ENCODE peak calls at places on chromosomes 3 and 15, in eight cellular contexts. One of them, this sample, is unnamed. For H3K4me1, the result is how much of the 10 kb centered on the place peaks cover.

GRCh38 chr3:39107874-39108308 is 411 bp downstream of the TTC21A start:
- DNase-seq in SK-N-SH: no peak
- DNase-seq in kidney: no peak
- DNase-seq in sigmoid colon: no peak
- DNase-seq in lower lobe of right lung: no peak
- DNase-seq in upper lobe of right lung: no peak
- DNase-seq in CD4-positive, alpha-beta memory T cell: peak
- DNase-seq in HCT116: no peak
- DNase-seq in this sample: no peak

GRCh38 chr15:25501828-25502446 is 63.1 kb upstream of the UBE3A start:
- DNase-seq in SK-N-SH: peak
- DNase-seq in kidney: no peak
- DNase-seq in sigmoid colon: no peak
- DNase-seq in lower lobe of right lung: no peak
- DNase-seq in upper lobe of right lung: no peak
- DNase-seq in CD4-positive, alpha-beta memory T cell: peak
- DNase-seq in HCT116: peak
- DNase-seq in this sample: no peak

GRCh38 chr15:63986751-63987341 is 59.4 kb downstream of the DAPK2 start:
- DNase-seq in SK-N-SH: no peak
- DNase-seq in kidney: no peak
- DNase-seq in sigmoid colon: no peak
- DNase-seq in lower lobe of right lung: peak
- DNase-seq in upper lobe of right lung: no peak
- DNase-seq in CD4-positive, alpha-beta memory T cell: no peak
- DNase-seq in HCT116: no peak
- DNase-seq in this sample: peak

GRCh38 chr3:66053009-66053782 is 14.5 kb upstream of the MAGI1 start:
- DNase-seq in SK-N-SH: no peak
- DNase-seq in kidney: no peak
- DNase-seq in sigmoid colon: no peak
- DNase-seq in lower lobe of right lung: peak
- DNase-seq in upper lobe of right lung: no peak
- DNase-seq in CD4-positive, alpha-beta memory T cell: no peak
- DNase-seq in HCT116: no peak
- DNase-seq in this sample: no peak

GRCh38 chr3:77539014-77539413 is 499.1 kb downstream of the ROBO2 start:
- DNase-seq in SK-N-SH: no peak
- DNase-seq in kidney: no peak
- DNase-seq in sigmoid colon: no peak
- DNase-seq in lower lobe of right lung: no peak
- DNase-seq in upper lobe of right lung: no peak
- DNase-seq in CD4-positive, alpha-beta memory T cell: no peak
- DNase-seq in HCT116: no peak
- DNase-seq in this sample: no peak

GRCh38 chr15:98288091-98288590 is 327.6 kb downstream of the ARRDC4 start:
- DNase-seq in SK-N-SH: no peak
- DNase-seq in kidney: no peak
- DNase-seq in sigmoid colon: no peak
- DNase-seq in lower lobe of right lung: no peak
- DNase-seq in upper lobe of right lung: no peak
- DNase-seq in CD4-positive, alpha-beta memory T cell: no peak
- DNase-seq in HCT116: no peak
- DNase-seq in this sample: no peak

GRCh38 chr3:155491696-155492095 is 198.2 kb upstream of the STRIT1 start:
- DNase-seq in SK-N-SH: no peak
- DNase-seq in kidney: no peak
- DNase-seq in sigmoid colon: no peak
- DNase-seq in lower lobe of right lung: no peak
- DNase-seq in upper lobe of right lung: no peak
- DNase-seq in CD4-positive, alpha-beta memory T cell: no peak
- DNase-seq in HCT116: no peak
- DNase-seq in this sample: no peak

GRCh38 chr3:144127700-144128099 is 156.1 kb downstream of the DIPK2A start:
- DNase-seq in SK-N-SH: no peak
- DNase-seq in kidney: no peak
- DNase-seq in sigmoid colon: no peak
- DNase-seq in lower lobe of right lung: no peak
- DNase-seq in upper lobe of right lung: no peak
- DNase-seq in CD4-positive, alpha-beta memory T cell: no peak
- DNase-seq in HCT116: no peak
- DNase-seq in this sample: no peak

GRCh38 chr3:154602241-154602640 is 172.3 kb upstream of the GPR149 start:
- DNase-seq in SK-N-SH: no peak
- DNase-seq in kidney: no peak
- DNase-seq in sigmoid colon: no peak
- DNase-seq in lower lobe of right lung: no peak
- DNase-seq in upper lobe of right lung: no peak
- DNase-seq in CD4-positive, alpha-beta memory T cell: no peak
- DNase-seq in HCT116: no peak
- DNase-seq in this sample: no peak

GRCh38 chr3:127287840-127288239 is at the start of gene PRR20G:
- DNase-seq in SK-N-SH: no peak
- DNase-seq in kidney: no peak
- DNase-seq in sigmoid colon: no peak
- DNase-seq in lower lobe of right lung: no peak
- DNase-seq in upper lobe of right lung: no peak
- DNase-seq in CD4-positive, alpha-beta memory T cell: no peak
- DNase-seq in HCT116: no peak
- DNase-seq in this sample: no peak

GRCh38 chr3:23650371-23651140 is 155.2 kb upstream of the UBE2E1 start:
- DNase-seq in SK-N-SH: no peak
- DNase-seq in kidney: no peak
- DNase-seq in sigmoid colon: no peak
- DNase-seq in lower lobe of right lung: no peak
- DNase-seq in upper lobe of right lung: no peak
- DNase-seq in CD4-positive, alpha-beta memory T cell: no peak
- DNase-seq in HCT116: no peak
- DNase-seq in this sample: no peak

GRCh38 chr3:178637802-178638201 is 101.6 kb downstream of the KCNMB2 start:
- DNase-seq in SK-N-SH: no peak
- DNase-seq in kidney: no peak
- DNase-seq in sigmoid colon: no peak
- DNase-seq in lower lobe of right lung: no peak
- DNase-seq in upper lobe of right lung: no peak
- DNase-seq in CD4-positive, alpha-beta memory T cell: no peak
- DNase-seq in HCT116: no peak
- DNase-seq in this sample: no peak

GRCh38 chr3:27220166-27220565 is 149.0 kb downstream of the NEK10 start:
- DNase-seq in SK-N-SH: no peak
- DNase-seq in kidney: no peak
- DNase-seq in sigmoid colon: no peak
- DNase-seq in lower lobe of right lung: no peak
- DNase-seq in upper lobe of right lung: no peak
- DNase-seq in CD4-positive, alpha-beta memory T cell: no peak
- DNase-seq in HCT116: no peak
- DNase-seq in this sample: no peak

GRCh38 chr3:4826237-4827100 is 152.8 kb upstream of the BHLHE40 start:
- DNase-seq in SK-N-SH: no peak
- DNase-seq in kidney: peak
- DNase-seq in sigmoid colon: peak
- DNase-seq in lower lobe of right lung: peak
- DNase-seq in upper lobe of right lung: peak
- DNase-seq in CD4-positive, alpha-beta memory T cell: no peak
- DNase-seq in HCT116: no peak
- DNase-seq in this sample: peak

GRCh38 chr15:25345943-25346342 is 92.9 kb downstream of the UBE3A start:
- DNase-seq in SK-N-SH: peak
- DNase-seq in kidney: no peak
- DNase-seq in sigmoid colon: peak
- DNase-seq in lower lobe of right lung: no peak
- DNase-seq in upper lobe of right lung: no peak
- DNase-seq in CD4-positive, alpha-beta memory T cell: no peak
- DNase-seq in HCT116: no peak
- DNase-seq in this sample: no peak

GRCh38 chr3:41956574-41956973 is 5.3 kb downstream of the ULK4 start:
- DNase-seq in SK-N-SH: no peak
- DNase-seq in kidney: no peak
- DNase-seq in sigmoid colon: no peak
- DNase-seq in lower lobe of right lung: no peak
- DNase-seq in upper lobe of right lung: no peak
- DNase-seq in CD4-positive, alpha-beta memory T cell: no peak
- DNase-seq in HCT116: no peak
- DNase-seq in this sample: no peak

GRCh38 chr3:72160351-72160750 is 375.4 kb upstream of the PROK2 start:
- DNase-seq in SK-N-SH: no peak
- DNase-seq in kidney: no peak
- DNase-seq in sigmoid colon: no peak
- DNase-seq in lower lobe of right lung: no peak
- DNase-seq in upper lobe of right lung: no peak
- DNase-seq in CD4-positive, alpha-beta memory T cell: no peak
- DNase-seq in HCT116: no peak
- DNase-seq in this sample: no peak
- H3K4me1 ChIP-seq in SK-N-SH: under half
- H3K4me1 ChIP-seq in kidney: under half
- H3K4me1 ChIP-seq in sigmoid colon: under half
- H3K4me1 ChIP-seq in lower lobe of right lung: under half
- H3K4me1 ChIP-seq in upper lobe of right lung: under half
- H3K4me1 ChIP-seq in CD4-positive, alpha-beta memory T cell: under half
- H3K4me1 ChIP-seq in HCT116: under half
- H3K4me1 ChIP-seq in this sample: under half

DNA sequence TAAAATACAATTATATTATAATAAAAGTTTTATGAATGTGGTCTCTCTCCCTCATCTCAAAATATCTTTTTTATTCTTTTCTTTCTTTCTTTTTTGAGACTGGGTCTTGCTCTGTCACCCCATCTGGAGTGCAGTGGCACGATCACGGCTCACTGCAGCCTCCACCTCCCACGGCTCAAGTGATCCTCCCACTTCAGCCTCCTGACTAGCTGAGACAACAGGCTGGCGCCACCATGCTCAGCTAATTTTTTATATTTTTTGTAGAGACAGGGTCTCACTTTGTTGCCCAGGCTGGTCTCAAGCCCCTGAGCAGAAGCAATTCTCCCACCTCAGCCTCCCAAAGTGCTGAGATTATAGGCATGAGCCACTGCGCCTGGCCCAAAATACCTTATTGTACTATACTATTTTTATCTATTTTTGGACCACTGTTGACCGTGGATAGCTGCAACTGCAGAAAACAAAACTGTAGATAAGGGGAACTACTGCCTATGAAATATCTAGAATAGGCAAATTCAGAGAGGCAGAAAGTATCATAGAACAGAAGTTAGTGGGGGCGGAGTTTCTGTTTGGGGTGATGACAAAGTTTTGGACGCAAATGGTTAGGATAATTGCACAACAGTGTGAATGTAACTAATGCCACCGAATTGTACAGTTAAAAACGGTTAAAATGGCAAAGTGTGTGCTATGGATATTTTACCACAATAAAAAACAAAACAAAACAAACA is 66.6 kb downstream of the SLC12A8 start:
- DNase-seq in SK-N-SH: no peak
- DNase-seq in kidney: no peak
- DNase-seq in sigmoid colon: peak
- DNase-seq in lower lobe of right lung: no peak
- DNase-seq in upper lobe of right lung: no peak
- DNase-seq in CD4-positive, alpha-beta memory T cell: no peak
- DNase-seq in HCT116: no peak
- DNase-seq in this sample: no peak
- H3K4me3 ChIP-seq in SK-N-SH: no peak
- H3K4me3 ChIP-seq in kidney: no peak
- H3K4me3 ChIP-seq in sigmoid colon: no peak
- H3K4me3 ChIP-seq in lower lobe of right lung: no peak
- H3K4me3 ChIP-seq in upper lobe of right lung: no peak
- H3K4me3 ChIP-seq in CD4-positive, alpha-beta memory T cell: no peak
- H3K4me3 ChIP-seq in HCT116: no peak
- H3K4me3 ChIP-seq in this sample: no peak

GRCh38 chr3:49352286-49352685 is 5.9 kb downstream of the GPX1 start:
- DNase-seq in SK-N-SH: no peak
- DNase-seq in kidney: no peak
- DNase-seq in sigmoid colon: no peak
- DNase-seq in lower lobe of right lung: no peak
- DNase-seq in upper lobe of right lung: no peak
- DNase-seq in CD4-positive, alpha-beta memory T cell: no peak
- DNase-seq in HCT116: no peak
- DNase-seq in this sample: no peak
- H3K4me1 ChIP-seq in SK-N-SH: under half
- H3K4me1 ChIP-seq in kidney: under half
- H3K4me1 ChIP-seq in sigmoid colon: under half
- H3K4me1 ChIP-seq in lower lobe of right lung: half or more
- H3K4me1 ChIP-seq in upper lobe of right lung: half or more
- H3K4me1 ChIP-seq in CD4-positive, alpha-beta memory T cell: under half
- H3K4me1 ChIP-seq in HCT116: under half
- H3K4me1 ChIP-seq in this sample: under half

GRCh38 chr3:57951106-57951882 is 56.9 kb upstream of the FLNB start:
- DNase-seq in SK-N-SH: peak
- DNase-seq in kidney: peak
- DNase-seq in sigmoid colon: peak
- DNase-seq in lower lobe of right lung: peak
- DNase-seq in upper lobe of right lung: peak
- DNase-seq in CD4-positive, alpha-beta memory T cell: no peak
- DNase-seq in HCT116: peak
- DNase-seq in this sample: peak
- H3K4me3 ChIP-seq in SK-N-SH: no peak
- H3K4me3 ChIP-seq in kidney: no peak
- H3K4me3 ChIP-seq in sigmoid colon: no peak
- H3K4me3 ChIP-seq in lower lobe of right lung: no peak
- H3K4me3 ChIP-seq in upper lobe of right lung: no peak
- H3K4me3 ChIP-seq in CD4-positive, alpha-beta memory T cell: no peak
- H3K4me3 ChIP-seq in HCT116: no peak
- H3K4me3 ChIP-seq in this sample: no peak

DNA sequence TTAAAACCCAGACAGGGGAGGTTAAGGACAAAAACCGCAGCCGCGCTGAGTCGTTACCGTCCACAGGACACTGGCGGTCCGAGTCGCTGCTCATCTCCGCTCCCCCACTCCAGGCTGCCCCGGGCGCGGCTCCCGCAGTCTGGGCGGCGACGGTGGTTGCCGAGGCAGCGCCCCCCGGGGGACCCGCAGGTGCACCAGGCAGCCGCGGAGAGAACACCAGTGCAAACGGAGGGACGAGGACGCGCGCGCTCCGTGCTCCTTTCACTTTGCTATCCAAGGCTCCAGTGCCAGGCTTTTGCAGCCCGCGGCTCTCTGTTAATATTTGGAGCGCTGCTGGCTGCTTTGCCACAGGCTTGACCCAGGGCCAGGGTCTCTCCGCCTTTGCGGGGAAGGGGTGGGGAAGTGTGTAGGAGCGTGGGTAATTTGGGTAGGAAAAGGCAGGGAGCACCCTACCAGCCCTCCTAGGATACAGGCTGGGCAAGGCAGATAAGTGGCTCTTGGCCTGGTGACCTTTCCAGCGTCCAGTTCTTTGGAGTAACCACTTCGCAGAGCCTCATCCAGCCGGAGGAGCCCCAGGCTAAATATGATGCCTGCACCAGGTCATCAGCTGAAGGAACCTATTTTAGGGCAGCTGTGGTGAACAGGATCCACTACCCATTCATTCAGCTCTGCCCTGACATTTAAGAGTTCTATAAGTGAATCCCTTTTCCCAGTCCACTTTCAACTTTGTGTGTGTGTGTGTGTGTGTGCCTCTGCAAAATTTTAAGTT is at the start of gene GADL1:
- DNase-seq in SK-N-SH: peak
- DNase-seq in kidney: peak
- DNase-seq in sigmoid colon: peak
- DNase-seq in lower lobe of right lung: peak
- DNase-seq in upper lobe of right lung: peak
- DNase-seq in CD4-positive, alpha-beta memory T cell: no peak
- DNase-seq in HCT116: no peak
- DNase-seq in this sample: no peak
- H3K4me1 ChIP-seq in SK-N-SH: under half
- H3K4me1 ChIP-seq in kidney: under half
- H3K4me1 ChIP-seq in sigmoid colon: under half
- H3K4me1 ChIP-seq in lower lobe of right lung: under half
- H3K4me1 ChIP-seq in upper lobe of right lung: under half
- H3K4me1 ChIP-seq in CD4-positive, alpha-beta memory T cell: under half
- H3K4me1 ChIP-seq in HCT116: under half
- H3K4me1 ChIP-seq in this sample: under half

GRCh38 chr15:80567721-80568157 is 127.4 kb upstream of the ABHD17C start:
- DNase-seq in SK-N-SH: peak
- DNase-seq in kidney: no peak
- DNase-seq in sigmoid colon: peak
- DNase-seq in lower lobe of right lung: no peak
- DNase-seq in upper lobe of right lung: peak
- DNase-seq in CD4-positive, alpha-beta memory T cell: peak
- DNase-seq in HCT116: peak
- DNase-seq in this sample: peak
- H3K4me3 ChIP-seq in SK-N-SH: no peak
- H3K4me3 ChIP-seq in kidney: no peak
- H3K4me3 ChIP-seq in sigmoid colon: no peak
- H3K4me3 ChIP-seq in lower lobe of right lung: no peak
- H3K4me3 ChIP-seq in upper lobe of right lung: no peak
- H3K4me3 ChIP-seq in CD4-positive, alpha-beta memory T cell: no peak
- H3K4me3 ChIP-seq in HCT116: no peak
- H3K4me3 ChIP-seq in this sample: no peak